ENCODE peak calls at places on chromosomes 7 and 10, in six cellular contexts. M is endothelial cell of umbilical vein, G is transverse colon, P is HCT116, W is spleen, Y is upper lobe of left lung. R is an unnamed sample.
A peak's percentile ranks its signal among the peaks of the same experiment; 100 is the strongest.

GRCh38 chr7:94338921-94339371 is 55.7 kb upstream of the COL1A2 start:
- DNase-seq in P (no peak), W (no peak), Y (no peak), G (no peak), M (no peak), R (no peak)

GRCh38 chr10:132921818-132922807 is 20.3 kb downstream of the CFAP46 start:
- DNase-seq in W (peak; percentile 64), M (no peak), P (no peak), Y (no peak), G (no peak), R (no peak)

GRCh38 chr7:111919690-111920179 is 286.5 kb downstream of the DOCK4 start:
- DNase-seq in Y (no peak), M (no peak), P (peak; percentile 43), W (no peak), G (no peak), R (no peak)

GRCh38 chr10:85508159-85508558 is 858.4 kb downstream of the GRID1 start:
- DNase-seq in P (no peak), M (no peak), G (no peak), W (no peak), Y (no peak), R (no peak)

GRCh38 chr10:4843525-4844180 is 17.6 kb downstream of the AKR1E2 start:
- DNase-seq in W (no peak), M (no peak), P (no peak), Y (no peak), G (no peak), R (no peak)

GRCh38 chr7:104929921-104930320 is 84.1 kb upstream of the KMT2E start:
- DNase-seq in M (peak; percentile 69), W (no peak), G (no peak), P (no peak), Y (no peak), R (no peak)

GRCh38 chr10:79904671-79905321 is 44.1 kb downstream of the SFTPD start:
- DNase-seq in M (peak; percentile 82), W (peak; percentile 87), Y (peak; percentile 72), P (peak; percentile 27), G (peak; percentile 62), R (no peak)

GRCh38 chr10:11339013-11339412 is 272.4 kb downstream of the USP6NL start:
- DNase-seq in G (no peak), W (no peak), Y (no peak), P (no peak), M (no peak), R (no peak)

GRCh38 chr10:106450966-106451365 is 713.5 kb downstream of the SORCS1 start:
- DNase-seq in P (no peak), M (no peak), G (no peak), W (no peak), Y (no peak), R (no peak)

GRCh38 chr10:112365451-112365850 is 8.5 kb upstream of the ACSL5 start:
- DNase-seq in W (no peak), Y (no peak), P (no peak), G (no peak), M (no peak), R (no peak)

GRCh38 chr7:112056409-112056808 is 149.8 kb downstream of the DOCK4 start:
- DNase-seq in P (no peak), Y (peak; percentile 73), G (no peak), W (no peak), M (peak; percentile 28), R (no peak)

GRCh38 chr10:26215923-26216576 is 524 bp upstream of the GAD2 start:
- DNase-seq in P (no peak), Y (no peak), M (no peak), G (no peak), W (no peak), R (no peak)

GRCh38 chr10:7605565-7606295 is 61.0 kb downstream of the ITIH5 start:
- DNase-seq in G (no peak), W (no peak), M (no peak), Y (no peak), P (no peak), R (no peak)

GRCh38 chr7:20561908-20562307 is 53.6 kb upstream of the ABCB5 start:
- DNase-seq in M (no peak), P (no peak), G (no peak), Y (no peak), W (no peak), R (no peak)

GRCh38 chr10:132104471-132105301 is 38.9 kb downstream of the JAKMIP3 start:
- DNase-seq in W (peak; percentile 64), P (no peak), M (no peak), Y (peak; percentile 17), G (no peak), R (no peak)

GRCh38 chr10:132546567-132547420 is 9.2 kb downstream of the INPP5A start:
- DNase-seq in G (peak; percentile 42), Y (peak; percentile 50), M (no peak), P (no peak), W (peak; percentile 83), R (no peak)

GRCh38 chr10:110429301-110429700 is 68.4 kb upstream of the DUSP5 start:
- DNase-seq in M (no peak), P (no peak), Y (no peak), G (peak; percentile 4), W (peak; percentile 11), R (no peak)

GRCh38 chr10:94274142-94274787 is 88.5 kb downstream of the NOC3L start:
- DNase-seq in M (no peak), Y (no peak), G (peak; percentile 20), P (no peak), W (no peak), R (peak; percentile 22)

GRCh38 chr10:103775786-103776185 is 79.6 kb downstream of the SH3PXD2A start:
- DNase-seq in G (no peak), Y (no peak), W (no peak), P (no peak), M (no peak), R (no peak)

GRCh38 chr7:87354749-87355148 is 9.3 kb downstream of the CROT start:
- DNase-seq in W (no peak), G (no peak), M (no peak), Y (no peak), P (peak; percentile 19), R (no peak)

GRCh38 chr7:148697256-148697841 is 1.4 kb upstream of the CUL1 start:
- DNase-seq in M (peak; percentile 80), Y (peak; percentile 31), G (peak; percentile 15), P (no peak), W (no peak), R (peak; percentile 25)

GRCh38 chr7:74525881-74526280 is 72.2 kb downstream of the GTF2IRD1 start:
- DNase-seq in G (peak; percentile 91), Y (no peak), P (no peak), W (no peak), M (no peak), R (peak; percentile 68)

GRCh38 chr10:33365871-33366411 is 31.5 kb upstream of the NRP1 start:
- DNase-seq in P (peak; percentile 55), M (peak; percentile 90), G (no peak), W (no peak), Y (peak; percentile 23), R (no peak)

GRCh38 chr7:6271694-6272371 is 591 bp downstream of the CYTH3 start:
- DNase-seq in P (no peak), M (peak; percentile 15), Y (no peak), G (peak; percentile 28), W (peak; percentile 88), R (no peak)

GRCh38 chr7:90713628-90714027 is 117.5 kb downstream of the CDK14 start:
- DNase-seq in G (no peak), M (no peak), W (no peak), P (no peak), Y (no peak), R (no peak)

GRCh38 chr7:6448943-6449543 is 1.3 kb upstream of the DAGLB start:
- DNase-seq in P (no peak), G (no peak), W (peak; percentile 74), Y (no peak), M (no peak), R (no peak)

GRCh38 chr10:14566498-14566897 is 208.2 kb downstream of the FAM107B start:
- DNase-seq in M (no peak), G (no peak), Y (no peak), P (no peak), W (no peak), R (no peak)
- H3K4me1 ChIP-seq in M (peaks cover 22% of the 10 kb centered on the region), G (peaks cover 49% of the 10 kb centered on the region), Y (peaks cover 43% of the 10 kb centered on the region), P (no peaks in the 10 kb centered on the region), W (peaks cover 17% of the 10 kb centered on the region), R (peaks cover 7% of the 10 kb centered on the region)

GRCh38 chr7:801940-802364 is 30.3 kb upstream of the SUN1 start:
- DNase-seq in W (peak; percentile 70), Y (peak; percentile 85), P (no peak), G (peak; percentile 67), M (no peak), R (peak; percentile 84)
- TF ChIP-seq POLR2AphosphoS5 in W (no peak), Y (no peak), P (no peak), G (no peak), M (no peak), R (peak; percentile 51)

GRCh38 chr10:23533212-23533611 is 94.3 kb downstream of the OTUD1 start:
- DNase-seq in G (no peak), M (no peak), P (no peak), W (no peak), Y (no peak), R (no peak)

GRCh38 chr10:23525406-23525805 is 86.5 kb downstream of the OTUD1 start:
- DNase-seq in P (no peak), M (no peak), Y (no peak), G (peak; percentile 19), W (no peak), R (no peak)

GRCh38 chr10:23534328-23534727 is 95.5 kb downstream of the OTUD1 start:
- DNase-seq in P (no peak), W (no peak), M (no peak), G (no peak), Y (no peak), R (no peak)

GRCh38 chr10:23528419-23528818 is 89.5 kb downstream of the OTUD1 start:
- DNase-seq in P (no peak), G (no peak), W (no peak), Y (no peak), M (no peak), R (no peak)

GRCh38 chr10:23530079-23530478 is 91.2 kb downstream of the OTUD1 start:
- DNase-seq in Y (no peak), G (no peak), M (peak; percentile 5), P (no peak), W (no peak), R (no peak)
- TF ChIP-seq CTCF in Y (no peak), G (peak; percentile 19), M (peak; percentile 0), P (peak; percentile 41), W (no peak), R (no peak)

DNA sequence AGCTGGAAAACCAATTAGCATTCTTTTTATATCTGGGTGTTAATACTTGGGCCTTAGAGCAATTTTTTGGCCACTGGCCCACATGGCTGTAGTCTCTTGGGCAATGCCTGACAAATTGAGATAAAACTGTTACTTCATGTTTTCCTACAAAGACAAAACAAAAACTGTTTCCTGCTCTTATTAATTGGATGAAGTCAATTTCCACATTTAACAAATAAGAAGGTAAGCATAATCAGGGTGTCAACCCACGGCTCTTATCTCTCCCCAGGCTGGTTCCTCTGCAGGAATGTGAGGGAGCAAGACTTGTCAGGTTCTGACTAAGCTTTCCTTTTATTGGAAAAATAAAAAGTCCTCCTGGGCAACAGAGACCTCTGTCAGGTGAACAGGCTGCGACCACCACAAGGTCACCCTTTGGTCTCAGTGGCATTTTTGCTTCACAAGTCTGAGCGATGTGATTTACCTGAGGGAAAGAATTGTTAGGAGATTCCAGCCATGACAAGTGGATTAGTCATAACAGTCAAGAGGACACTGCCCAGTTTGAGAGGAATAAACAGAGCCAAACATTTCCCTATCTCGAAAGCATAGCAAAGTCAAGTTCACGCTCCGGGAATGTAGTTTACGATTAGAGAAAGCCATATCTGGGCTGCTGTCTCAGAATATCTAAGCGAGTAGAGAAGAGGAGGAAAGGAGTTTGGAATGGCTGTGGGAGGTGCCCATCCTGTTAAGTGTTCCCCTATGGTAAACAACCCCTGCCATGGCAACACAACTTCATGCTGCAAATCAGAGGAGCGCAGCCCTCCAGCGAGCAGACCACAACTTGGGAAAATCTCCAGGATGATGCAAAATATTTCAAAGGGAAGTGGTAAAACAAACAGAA is 144.4 kb downstream of the TES start:
- DNase-seq in M (peak; percentile 99), W (peak; percentile 35), Y (peak; percentile 68), G (peak; percentile 28), P (peak; percentile 96), R (no peak)
- H3K4me1 ChIP-seq in M (peaks cover 63% of the 10 kb centered on the region), W (no peaks in the 10 kb centered on the region), Y (peaks cover 39% of the 10 kb centered on the region), G (peaks cover 37% of the 10 kb centered on the region), P (peaks cover 66% of the 10 kb centered on the region), R (peaks cover 4% of the 10 kb centered on the region)